ENCODE peak calls at places on chromosomes 6 and 20, in nine cellular contexts. N is naive thymus-derived CD8-positive, alpha-beta T cell; W is erythroblast; E is NCI-H2029 treated with DMSO at 0.1 percent for 48 hours; S is EH; B is neural progenitor cell; F is dermis microvascular lymphatic vessel endothelial cell; P is GM20000; J is Kasumi-1. U is an unnamed sample.
A peak's percentile ranks its signal among the peaks of the same experiment; 100 is the strongest.

GRCh38 chr6:47168176-47168575 is 126.0 kb upstream of the ADGRF1 start:
- DNase-seq in B (no peak), S (peak; percentile 98), P (no peak), J (peak; percentile 76), E (no peak), F (no peak), W (no peak), N (no peak), U (no peak)

GRCh38 chr6:9412951-9413559 is 977.7 kb upstream of the SLC35B3 start:
- DNase-seq in F (no peak), E (peak; percentile 72), B (peak; percentile 48), J (peak; percentile 69), N (no peak), P (peak; percentile 19), W (peak; percentile 36), S (peak; percentile 29), U (no peak)

GRCh38 chr20:51036827-51037229 is 13.9 kb upstream of the KCNG1 start:
- DNase-seq in W (no peak), J (no peak), B (no peak), S (peak; percentile 44), F (no peak), N (no peak), P (no peak), E (no peak), U (no peak)

GRCh38 chr6:152648090-152648489 is 10.9 kb upstream of the SYNE1 start:
- DNase-seq in P (no peak), E (no peak), N (no peak), J (no peak), S (peak; percentile 42), W (no peak), B (no peak), F (no peak), U (no peak)

GRCh38 chr6:43759157-43759925 is 10.7 kb upstream of the VEGFA start:
- DNase-seq in P (no peak), E (no peak), J (no peak), S (no peak), F (no peak), N (no peak), W (no peak), B (no peak), U (no peak)

GRCh38 chr6:145929037-145929633 is 35.0 kb downstream of the SHPRH start:
- DNase-seq in S (peak; percentile 44), J (peak; percentile 65), F (peak; percentile 24), E (no peak), W (peak; percentile 74), P (peak; percentile 13), N (peak; percentile 38), B (peak; percentile 53), U (peak; percentile 53)

GRCh38 chr6:41200296-41200900 is 551 bp downstream of the TREML2 start:
- DNase-seq in B (no peak), S (peak; percentile 41), N (peak; percentile 77), E (no peak), J (peak; percentile 91), W (peak; percentile 91), F (no peak), P (peak; percentile 29), U (no peak)

GRCh38 chr6:145723646-145724045 is 11.7 kb downstream of the EPM2A start:
- DNase-seq in B (no peak), S (peak; percentile 64), F (no peak), N (no peak), J (no peak), E (no peak), P (no peak), W (no peak), U (no peak)

GRCh38 chr6:113495521-113495920 is 361.6 kb upstream of the MARCKS start:
- DNase-seq in N (no peak), E (no peak), P (no peak), F (peak; percentile 76), S (peak; percentile 86), J (no peak), B (no peak), W (no peak), U (peak; percentile 91)

GRCh38 chr20:42082611-42083010 is 464.4 kb upstream of the CHD6 start:
- DNase-seq in S (peak; percentile 3), B (no peak), F (no peak), E (no peak), W (peak; percentile 5), J (no peak), P (no peak), N (no peak), U (no peak)

GRCh38 chr20:4912380-4913142 is 88.7 kb downstream of the SLC23A2 start:
- DNase-seq in P (no peak), E (no peak), J (no peak), S (no peak), W (no peak), N (no peak), F (no peak), B (no peak), U (no peak)

GRCh38 chr6:36217188-36217587 is 20.6 kb downstream of the BRPF3 start:
- DNase-seq in J (no peak), W (peak; percentile 38), E (no peak), F (no peak), B (no peak), P (no peak), N (no peak), S (no peak), U (no peak)

GRCh38 chr6:89826029-89826528 is 3.6 kb upstream of the CASP8AP2 start:
- DNase-seq in F (no peak), S (peak; percentile 53), N (no peak), P (no peak), E (no peak), B (no peak), J (no peak), W (no peak), U (no peak)

GRCh38 chr20:54013397-54013941 is 56.9 kb downstream of the BCAS1 start:
- DNase-seq in S (no peak), E (no peak), J (no peak), B (no peak), P (no peak), W (no peak), F (no peak), N (no peak), U (no peak)

GRCh38 chr20:34558320-34559202 is at the start of gene MAP1LC3A:
- DNase-seq in E (peak; percentile 64), J (peak; percentile 48), S (peak; percentile 95), B (peak; percentile 98), F (peak; percentile 89), P (peak; percentile 97), N (peak; percentile 90), W (peak; percentile 99), U (peak; percentile 93)

GRCh38 chr6:14453712-14454466 is 336.3 kb downstream of the CD83 start:
- DNase-seq in J (no peak), E (peak; percentile 59), W (peak; percentile 28), B (no peak), N (no peak), F (no peak), S (no peak), P (no peak), U (no peak)

U was measured in endothelial cell of umbilical vein.